ENCODE peak calls at places on chromosome 21, in four cellular contexts. S is fibroblast of lung, U is K562, H is BE2C. T is an unnamed sample.

GRCh38 chr21:41620541-41620940 is 112.6 kb upstream of the TMPRSS2 start:
- DNase-seq in H (no peak), U (no peak), S (no peak), T (no peak)

GRCh38 chr21:18235545-18235944 is 9.1 kb upstream of the CHODL start:
- DNase-seq in U (no peak), S (no peak), H (no peak), T (no peak)

GRCh38 chr21:21183092-21183491 is 184.9 kb downstream of the NCAM2 start:
- DNase-seq in H (no peak), U (no peak), S (peak), T (no peak)

GRCh38 chr21:34795152-34796141 is 126.7 kb downstream of the CLIC6 start:
- DNase-seq in U (no peak), H (no peak), S (peak), T (peak)

GRCh38 chr21:34825101-34825500 is 156.3 kb downstream of the CLIC6 start:
- DNase-seq in S (no peak), H (no peak), U (no peak), T (no peak)

GRCh38 chr21:25512095-25513086 is 94.9 kb downstream of the MRPL39 start:
- DNase-seq in S (no peak), H (no peak), U (no peak), T (no peak)

GRCh38 chr21:43740497-43741156 is 21.7 kb downstream of the PDXK start:
- DNase-seq in H (peak), U (no peak), S (no peak), T (peak)

GRCh38 chr21:42659416-42660117 is 6.1 kb downstream of the PDE9A start:
- DNase-seq in U (no peak), S (no peak), H (peak), T (no peak)

GRCh38 chr21:40839551-40839950 is 7.4 kb downstream of the DSCAM start:
- DNase-seq in H (no peak), S (no peak), U (no peak), T (no peak)

GRCh38 chr21:34874689-34875513 is 174.2 kb downstream of the RUNX1 start:
- DNase-seq in U (no peak), S (peak), H (no peak), T (no peak)

GRCh38 chr21:43814215-43815106 is 25.1 kb downstream of the RRP1 start:
- DNase-seq in S (peak), U (no peak), H (no peak), T (no peak)

GRCh38 chr21:40732243-40732642 is 114.7 kb downstream of the DSCAM start:
- DNase-seq in U (no peak), H (no peak), S (no peak), T (no peak)

GRCh38 chr21:33022828-33023573 is 2.7 kb upstream of the OLIG2 start:
- DNase-seq in H (no peak), U (no peak), S (no peak), T (peak)

GRCh38 chr21:22145555-22145954 is 1147.3 kb downstream of the NCAM2 start:
- DNase-seq in U (no peak), S (no peak), H (no peak), T (no peak)

GRCh38 chr21:31873696-31874599 is 1.1 kb downstream of the HUNK start:
- DNase-seq in S (no peak), U (peak), H (peak), T (peak)

GRCh38 chr21:28111151-28111619 is 881.5 kb downstream of the LTN1 start:
- DNase-seq in U (no peak), H (peak), S (peak), T (peak)

GRCh38 chr21:31878831-31879230 is 6.0 kb downstream of the HUNK start:
- DNase-seq in U (no peak), S (no peak), H (no peak), T (no peak)

GRCh38 chr21:17441370-17441769 is 71.5 kb upstream of the CXADR start:
- DNase-seq in H (no peak), U (no peak), S (peak), T (no peak)

GRCh38 chr21:34582506-34583150 is 32.3 kb downstream of the RCAN1 start:
- DNase-seq in H (no peak), S (peak), U (peak), T (peak)

GRCh38 chr21:41960386-41960785 is 6.6 kb upstream of the C2CD2 start:
- DNase-seq in U (no peak), H (no peak), S (no peak), T (no peak)

GRCh38 chr21:32185103-32185502 is 93.7 kb downstream of the MIS18A start:
- DNase-seq in S (no peak), H (no peak), U (no peak), T (no peak)

GRCh38 chr21:33028759-33029511 is 3.2 kb downstream of the OLIG2 start:
- DNase-seq in U (no peak), H (no peak), S (no peak), T (no peak)

GRCh38 chr21:42590431-42591131 is 62.8 kb upstream of the PDE9A start:
- DNase-seq in S (no peak), U (no peak), H (peak), T (no peak)

GRCh38 chr21:31193761-31194160 is 150.3 kb downstream of the TIAM1 start:
- DNase-seq in S (no peak), H (no peak), U (no peak), T (no peak)

GRCh38 chr21:29674343-29674742 is 265.5 kb downstream of the GRIK1 start:
- DNase-seq in H (no peak), S (no peak), U (no peak), T (no peak)
- H3K4me3 ChIP-seq in H (no peak), S (no peak), U (no peak), T (no peak)

DNA sequence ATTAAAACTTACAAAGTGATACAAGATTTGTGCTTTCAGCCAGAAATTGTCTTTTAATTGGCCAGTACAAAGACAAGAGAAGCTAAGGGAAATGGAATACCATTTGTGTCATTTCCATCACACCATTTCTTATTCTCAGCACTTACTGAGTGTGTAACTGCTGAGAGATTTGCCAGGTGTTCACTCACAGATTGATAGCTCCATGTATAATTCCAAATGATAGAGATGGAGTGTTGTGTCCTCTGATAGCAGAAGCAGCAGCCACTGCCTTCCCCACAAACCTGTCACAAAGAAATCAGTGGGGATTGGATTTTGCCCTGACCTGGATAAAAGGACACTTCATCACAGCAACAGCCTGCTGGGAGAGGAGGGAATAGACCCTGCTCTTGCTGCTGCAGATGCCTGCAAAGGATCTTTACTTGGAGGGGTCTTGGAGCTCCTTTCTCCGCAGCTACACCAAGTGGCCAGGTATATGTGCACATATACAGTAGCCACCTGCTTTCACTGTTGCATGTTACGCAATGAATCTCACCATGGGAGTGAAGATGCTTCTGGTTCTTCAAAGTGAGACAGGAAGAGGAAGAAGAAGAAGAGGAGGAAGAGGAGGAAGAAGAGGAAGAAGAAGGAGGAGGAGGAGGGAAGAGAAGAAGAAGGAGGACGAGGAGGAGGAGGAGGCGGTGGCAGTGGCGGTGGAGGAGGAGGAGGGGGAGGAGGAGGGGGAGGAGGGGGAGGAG is 78.7 kb upstream of the KCNJ15 start:
- DNase-seq in H (no peak), U (no peak), S (no peak), T (no peak)
- TF ChIP-seq CTCF in H (no peak), U (no peak), S (no peak), T (no peak)

DNA sequence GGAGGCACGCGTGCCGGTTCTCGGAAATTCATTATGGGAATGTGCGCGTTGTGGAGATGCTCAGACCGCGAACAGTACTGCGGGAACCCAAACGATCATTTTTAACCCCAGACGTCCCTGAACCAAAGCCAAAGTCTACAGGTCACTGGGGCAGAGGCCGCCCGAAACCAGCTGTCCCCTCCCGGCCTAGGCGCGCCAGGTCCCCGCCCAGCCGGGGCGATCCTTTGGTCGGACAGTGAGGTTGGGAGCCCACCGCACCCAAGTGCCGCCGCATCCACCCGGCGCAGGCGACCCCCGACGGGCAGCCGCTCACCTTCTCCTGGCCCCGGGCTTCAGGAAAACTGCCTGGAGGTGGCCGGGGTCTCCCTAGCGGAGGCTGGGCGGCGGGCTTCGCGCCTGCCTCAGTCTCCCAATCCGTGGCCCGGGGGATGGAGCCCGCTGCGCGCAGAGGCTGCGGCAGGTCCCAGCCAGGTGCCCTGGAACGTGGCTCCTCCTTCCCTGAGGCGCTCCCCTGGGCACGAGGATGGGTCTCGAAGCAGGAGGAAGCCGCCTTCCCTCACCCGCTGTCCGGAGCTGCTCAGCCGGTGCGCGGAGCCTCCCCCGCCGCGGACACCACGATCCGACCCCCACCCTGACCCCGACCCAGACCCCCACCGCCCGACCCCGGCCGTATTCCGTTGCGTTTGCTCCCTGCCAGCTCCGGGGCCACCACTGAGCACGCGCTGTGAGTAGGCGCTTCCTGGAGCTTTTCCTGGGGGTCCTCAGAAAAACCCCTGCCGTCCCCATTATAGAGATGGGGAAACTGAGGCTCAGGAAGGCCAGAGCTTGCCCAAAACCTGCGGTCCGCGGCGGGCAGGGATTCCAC is 8.1 kb upstream of the SLX9 start:
- DNase-seq in U (no peak), S (no peak), H (no peak), T (no peak)
- H3K4me3 ChIP-seq in U (peak), S (no peak), H (no peak), T (no peak)

GRCh38 chr21:37909936-37910335 is 6.3 kb downstream of the KCNJ6 start:
- DNase-seq in U (no peak), S (no peak), H (no peak), T (no peak)
- TF ChIP-seq CTCF in U (peak), S (peak), H (peak), T (peak)

DNA sequence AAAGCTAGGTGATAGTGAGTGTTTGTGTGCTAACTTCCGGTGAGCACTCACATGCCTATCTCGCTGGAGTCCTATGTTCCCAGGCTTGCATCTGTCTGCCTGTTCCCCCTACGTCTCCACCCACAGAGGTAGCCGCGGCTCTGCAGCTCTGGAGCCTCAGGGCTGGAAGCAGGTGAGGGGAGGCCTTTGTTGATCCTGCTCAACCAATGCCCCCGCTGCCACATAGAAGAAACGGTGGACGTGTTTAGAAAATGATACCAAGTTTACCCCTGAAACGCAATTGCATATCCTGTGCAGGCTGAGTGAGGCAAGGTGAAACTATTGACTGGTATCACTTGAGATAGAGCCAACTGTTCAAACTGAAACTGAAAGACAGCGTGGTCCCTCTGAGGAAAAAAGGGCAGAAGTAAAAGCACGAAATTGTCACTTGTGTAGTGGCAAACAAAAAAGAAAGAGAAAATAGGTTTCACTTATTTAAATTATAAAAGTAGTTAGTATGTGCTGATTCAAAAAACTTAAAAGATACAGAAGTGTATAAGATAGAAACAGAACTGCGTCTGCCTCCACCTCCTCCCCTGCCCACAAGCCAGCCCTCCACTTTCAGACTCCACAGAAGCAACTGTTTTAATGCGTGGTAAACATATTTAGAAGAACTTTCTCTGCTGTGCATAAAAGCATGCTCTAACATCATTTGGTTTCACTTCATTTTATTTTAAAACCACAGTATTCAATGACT is 38.6 kb upstream of the ETS2 start:
- DNase-seq in U (no peak), H (no peak), S (no peak), T (no peak)
- H3K4me3 ChIP-seq in U (no peak), H (no peak), S (no peak), T (no peak)

GRCh38 chr21:36915701-36916075 is 50.8 kb downstream of the HLCS start:
- DNase-seq in U (no peak), S (no peak), H (no peak), T (no peak)

GRCh38 chr21:36915014-36915700 is 51.3 kb downstream of the HLCS start:
- DNase-seq in U (no peak), H (no peak), S (no peak), T (no peak)

GRCh38 chr21:36916718-36917117 is 49.8 kb downstream of the HLCS start:
- DNase-seq in U (no peak), H (no peak), S (no peak), T (no peak)

GRCh38 chr21:36918291-36918690 is 48.2 kb downstream of the HLCS start:
- DNase-seq in H (no peak), U (no peak), S (peak), T (no peak)

GRCh38 chr21:36917487-36918158 is 48.8 kb downstream of the HLCS start:
- DNase-seq in U (peak), S (peak), H (no peak), T (peak)
- TF ChIP-seq CTCF in U (peak), S (peak), H (peak), T (peak)

DNA sequence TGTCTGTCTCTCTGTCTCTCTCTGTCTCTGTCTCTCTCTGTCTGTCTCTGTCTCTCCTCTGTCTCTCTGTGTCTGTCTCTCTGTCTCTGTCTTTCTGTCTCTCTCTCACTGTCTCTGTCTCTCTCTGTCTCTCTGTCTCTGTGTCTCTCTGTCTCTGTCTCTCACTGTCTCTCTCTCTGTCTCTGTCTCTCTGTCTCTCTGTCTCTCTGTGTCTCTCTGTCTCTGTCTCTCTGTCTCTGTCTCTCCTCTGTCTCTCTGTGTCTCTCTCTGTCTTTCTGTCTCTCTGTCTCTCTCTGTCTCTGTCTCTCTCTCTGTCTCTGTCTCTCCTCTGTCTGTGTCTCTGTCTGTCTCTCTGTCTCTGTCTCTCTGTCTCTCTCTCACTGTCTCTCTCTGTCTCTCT is 873 bp upstream of the COL6A1 start:
- DNase-seq in S (no peak), U (no peak), H (no peak), T (no peak)
- H3K4me3 ChIP-seq in S (peak), U (no peak), H (peak), T (peak)

GRCh38 chr21:16002872-16003466 is 273.2 kb downstream of the USP25 start:
- DNase-seq in S (peak), H (no peak), U (no peak), T (peak)
- TF ChIP-seq CTCF in S (peak), H (peak), U (no peak), T (peak)

GRCh38 chr21:46054447-46054846 is 43.5 kb upstream of the COL6A2 start:
- DNase-seq in H (no peak), S (peak), U (no peak), T (peak)

GRCh38 chr21:46054031-46054430 is 43.9 kb upstream of the COL6A2 start:
- DNase-seq in H (no peak), U (no peak), S (no peak), T (no peak)

GRCh38 chr21:46057111-46057709 is 40.7 kb upstream of the COL6A2 start:
- DNase-seq in S (no peak), H (no peak), U (no peak), T (no peak)

GRCh38 chr21:46056450-46056903 is 41.4 kb upstream of the COL6A2 start:
- DNase-seq in S (peak), U (no peak), H (no peak), T (peak)

DNA sequence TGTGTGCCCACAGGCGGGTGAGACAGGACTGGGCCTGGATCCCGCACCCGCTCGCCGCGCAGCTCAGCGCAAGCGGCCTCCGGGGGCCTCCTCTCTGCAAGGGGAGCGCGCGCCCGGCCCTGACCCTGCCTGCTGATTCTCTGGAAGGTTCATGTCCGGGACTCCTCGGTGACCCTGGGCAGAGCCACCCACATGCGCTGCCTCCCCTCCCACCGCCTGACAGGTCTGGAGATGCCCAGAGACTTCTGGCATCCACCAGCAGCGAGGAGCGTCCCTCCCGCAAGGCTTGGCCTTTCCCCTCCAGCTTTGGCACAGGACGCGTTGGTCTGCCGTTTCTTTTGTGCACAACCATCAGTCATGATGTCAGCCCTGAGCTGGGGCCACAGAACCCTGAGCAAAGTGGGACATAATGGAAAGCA is 42.0 kb upstream of the COL6A2 start:
- DNase-seq in U (no peak), H (no peak), S (peak), T (peak)
- H3K4me3 ChIP-seq in U (no peak), H (no peak), S (no peak), T (no peak)

T was measured in foreskin fibroblast.